ENCODE peak calls at places on chromosomes 6 and 20, in six cellular contexts. One of them, this sample, is unnamed.

GRCh38 chr6:72955666-72956065 is 269.6 kb downstream of the KHDC1L start:
- DNase-seq in CD4-positive, alpha-beta T cell: no peak
- DNase-seq in prostate gland: no peak
- DNase-seq in substantia nigra: no peak
- DNase-seq in left lung: no peak
- DNase-seq in psoas muscle: no peak
- DNase-seq in this sample: no peak

GRCh38 chr6:4466769-4467480 is 309.3 kb upstream of the CDYL start:
- DNase-seq in CD4-positive, alpha-beta T cell: no peak
- DNase-seq in prostate gland: no peak
- DNase-seq in substantia nigra: no peak
- DNase-seq in left lung: no peak
- DNase-seq in psoas muscle: no peak
- DNase-seq in this sample: peak; percentile 39

GRCh38 chr20:47354710-47355488 is 1.6 kb downstream of the ZMYND8 start:
- DNase-seq in CD4-positive, alpha-beta T cell: no peak
- DNase-seq in prostate gland: no peak
- DNase-seq in substantia nigra: no peak
- DNase-seq in left lung: no peak
- DNase-seq in psoas muscle: no peak
- DNase-seq in this sample: no peak

GRCh38 chr6:170152989-170153388 is 137.9 kb downstream of the DLL1 start:
- DNase-seq in CD4-positive, alpha-beta T cell: no peak
- DNase-seq in prostate gland: peak; percentile 79
- DNase-seq in substantia nigra: no peak
- DNase-seq in left lung: peak; percentile 62
- DNase-seq in psoas muscle: peak; percentile 77
- DNase-seq in this sample: peak; percentile 10

GRCh38 chr6:130843575-130844320 is 16.5 kb downstream of the SMLR1 start:
- DNase-seq in CD4-positive, alpha-beta T cell: no peak
- DNase-seq in prostate gland: no peak
- DNase-seq in substantia nigra: no peak
- DNase-seq in left lung: no peak
- DNase-seq in psoas muscle: no peak
- DNase-seq in this sample: no peak

GRCh38 chr6:96470296-96470695 is 51.3 kb upstream of the UFL1 start:
- DNase-seq in CD4-positive, alpha-beta T cell: no peak
- DNase-seq in prostate gland: no peak
- DNase-seq in substantia nigra: no peak
- DNase-seq in left lung: no peak
- DNase-seq in psoas muscle: no peak
- DNase-seq in this sample: no peak

GRCh38 chr20:38723982-38724602 is at the start of gene SLC32A1:
- DNase-seq in CD4-positive, alpha-beta T cell: no peak
- DNase-seq in prostate gland: no peak
- DNase-seq in substantia nigra: no peak
- DNase-seq in left lung: no peak
- DNase-seq in psoas muscle: no peak
- DNase-seq in this sample: no peak

GRCh38 chr6:101728388-101728787 is 334.9 kb downstream of the GRIK2 start:
- DNase-seq in CD4-positive, alpha-beta T cell: no peak
- DNase-seq in prostate gland: no peak
- DNase-seq in substantia nigra: no peak
- DNase-seq in left lung: no peak
- DNase-seq in psoas muscle: no peak
- DNase-seq in this sample: no peak

GRCh38 chr6:25525078-25525477 is 126.9 kb upstream of the SCGN start:
- DNase-seq in CD4-positive, alpha-beta T cell: no peak
- DNase-seq in prostate gland: no peak
- DNase-seq in substantia nigra: no peak
- DNase-seq in left lung: no peak
- DNase-seq in psoas muscle: no peak
- DNase-seq in this sample: no peak

GRCh38 chr20:54148947-54149764 is 24.6 kb downstream of the CYP24A1 start:
- DNase-seq in CD4-positive, alpha-beta T cell: no peak
- DNase-seq in prostate gland: peak; percentile 93
- DNase-seq in substantia nigra: no peak
- DNase-seq in left lung: no peak
- DNase-seq in psoas muscle: no peak
- DNase-seq in this sample: peak; percentile 87

GRCh38 chr20:11686900-11687543 is 230.7 kb upstream of the BTBD3 start:
- DNase-seq in CD4-positive, alpha-beta T cell: no peak
- DNase-seq in prostate gland: no peak
- DNase-seq in substantia nigra: no peak
- DNase-seq in left lung: no peak
- DNase-seq in psoas muscle: peak; percentile 51
- DNase-seq in this sample: no peak

GRCh38 chr6:89079611-89080213 is 839 bp upstream of the PNRC1 start:
- DNase-seq in CD4-positive, alpha-beta T cell: peak; percentile 29
- DNase-seq in prostate gland: peak; percentile 62
- DNase-seq in substantia nigra: no peak
- DNase-seq in left lung: peak; percentile 55
- DNase-seq in psoas muscle: no peak
- DNase-seq in this sample: no peak

GRCh38 chr6:43263314-43264178 is 20.3 kb downstream of the TTBK1 start:
- DNase-seq in CD4-positive, alpha-beta T cell: peak; percentile 69
- DNase-seq in prostate gland: peak; percentile 57
- DNase-seq in substantia nigra: no peak
- DNase-seq in left lung: peak; percentile 76
- DNase-seq in psoas muscle: peak; percentile 75
- DNase-seq in this sample: no peak

GRCh38 chr6:160137130-160137988 is 15.7 kb downstream of the SLC22A1 start:
- DNase-seq in CD4-positive, alpha-beta T cell: no peak
- DNase-seq in prostate gland: peak; percentile 46
- DNase-seq in substantia nigra: no peak
- DNase-seq in left lung: no peak
- DNase-seq in psoas muscle: no peak
- DNase-seq in this sample: no peak

GRCh38 chr6:152309648-152310047 is 327.5 kb downstream of the SYNE1 start:
- DNase-seq in CD4-positive, alpha-beta T cell: peak; percentile 46
- DNase-seq in prostate gland: no peak
- DNase-seq in substantia nigra: no peak
- DNase-seq in left lung: no peak
- DNase-seq in psoas muscle: no peak
- DNase-seq in this sample: no peak

GRCh38 chr6:28757429-28758045 is 166.2 kb downstream of the TRIM27 start:
- DNase-seq in CD4-positive, alpha-beta T cell: no peak
- DNase-seq in prostate gland: no peak
- DNase-seq in substantia nigra: no peak
- DNase-seq in left lung: no peak
- DNase-seq in psoas muscle: no peak
- DNase-seq in this sample: no peak

GRCh38 chr6:110323004-110323657 is 35.0 kb downstream of the METTL24 start:
- DNase-seq in CD4-positive, alpha-beta T cell: no peak
- DNase-seq in prostate gland: no peak
- DNase-seq in substantia nigra: no peak
- DNase-seq in left lung: no peak
- DNase-seq in psoas muscle: no peak
- DNase-seq in this sample: no peak

GRCh38 chr6:2579241-2579761 is 171.4 kb downstream of the MYLK4 start:
- DNase-seq in CD4-positive, alpha-beta T cell: no peak
- DNase-seq in prostate gland: no peak
- DNase-seq in substantia nigra: no peak
- DNase-seq in left lung: peak; percentile 64
- DNase-seq in psoas muscle: no peak
- DNase-seq in this sample: no peak

GRCh38 chr20:47196091-47197081 is 160.1 kb downstream of the ZMYND8 start:
- DNase-seq in CD4-positive, alpha-beta T cell: peak; percentile 69
- DNase-seq in prostate gland: peak; percentile 25
- DNase-seq in substantia nigra: no peak
- DNase-seq in left lung: peak; percentile 73
- DNase-seq in psoas muscle: peak; percentile 77
- DNase-seq in this sample: no peak

GRCh38 chr6:14674867-14675648 is 557.5 kb downstream of the CD83 start:
- DNase-seq in CD4-positive, alpha-beta T cell: no peak
- DNase-seq in prostate gland: no peak
- DNase-seq in substantia nigra: no peak
- DNase-seq in left lung: no peak
- DNase-seq in psoas muscle: no peak
- DNase-seq in this sample: no peak

GRCh38 chr20:6533828-6534388 is 233.6 kb upstream of the BMP2 start:
- DNase-seq in CD4-positive, alpha-beta T cell: no peak
- DNase-seq in prostate gland: no peak
- DNase-seq in substantia nigra: no peak
- DNase-seq in left lung: no peak
- DNase-seq in psoas muscle: no peak
- DNase-seq in this sample: no peak

DNA sequence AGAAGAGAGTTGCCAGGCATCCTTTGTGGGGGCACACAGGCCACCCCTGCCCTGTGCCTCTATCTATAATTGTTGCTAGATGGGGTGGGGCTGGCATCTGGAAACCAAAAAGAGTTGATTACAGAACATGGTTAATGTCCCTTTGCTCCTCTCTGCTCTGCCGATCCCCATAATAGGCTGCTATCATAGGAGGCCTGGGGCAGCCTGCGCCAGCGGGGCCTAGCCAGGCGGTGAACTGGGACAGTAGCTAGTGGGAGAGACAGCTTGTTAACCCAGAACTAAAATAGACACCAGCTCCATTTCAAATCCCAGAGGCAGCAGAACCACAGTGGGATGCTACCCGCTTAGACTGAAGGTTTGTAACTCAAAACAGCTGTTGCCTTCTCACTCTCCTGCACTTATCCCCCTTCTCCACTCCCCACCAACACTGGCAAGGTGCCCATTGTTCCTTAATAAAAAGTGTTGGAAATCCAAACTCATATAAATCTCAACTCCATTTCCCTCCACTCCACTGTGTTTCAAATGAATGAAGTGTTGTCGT is 98.5 kb downstream of the SSR1 start:
- DNase-seq in CD4-positive, alpha-beta T cell: no peak
- DNase-seq in prostate gland: no peak
- DNase-seq in substantia nigra: no peak
- DNase-seq in left lung: no peak
- DNase-seq in psoas muscle: no peak
- DNase-seq in this sample: no peak
- H3K27ac ChIP-seq in CD4-positive, alpha-beta T cell: no peak overlapping the region
- H3K27ac ChIP-seq in prostate gland: no peak overlapping the region
- H3K27ac ChIP-seq in substantia nigra: no peak overlapping the region
- H3K27ac ChIP-seq in left lung: no peak overlapping the region
- H3K27ac ChIP-seq in psoas muscle: peak overlapping the region; percentile 95
- H3K27ac ChIP-seq in this sample: peak overlapping the region; percentile 96

GRCh38 chr6:111620168-111620567 is 14.5 kb upstream of the TRAF3IP2 start:
- DNase-seq in CD4-positive, alpha-beta T cell: no peak
- DNase-seq in prostate gland: no peak
- DNase-seq in substantia nigra: no peak
- DNase-seq in left lung: no peak
- DNase-seq in psoas muscle: peak; percentile 31
- DNase-seq in this sample: no peak
- H3K27ac ChIP-seq in CD4-positive, alpha-beta T cell: no peak overlapping the region
- H3K27ac ChIP-seq in prostate gland: no peak overlapping the region
- H3K27ac ChIP-seq in substantia nigra: no peak overlapping the region
- H3K27ac ChIP-seq in left lung: no peak overlapping the region
- H3K27ac ChIP-seq in psoas muscle: no peak overlapping the region
- H3K27ac ChIP-seq in this sample: no peak overlapping the region

GRCh38 chr6:10407018-10407673 is 7.7 kb downstream of the TFAP2A start:
- DNase-seq in CD4-positive, alpha-beta T cell: no peak
- DNase-seq in prostate gland: no peak
- DNase-seq in substantia nigra: no peak
- DNase-seq in left lung: no peak
- DNase-seq in psoas muscle: no peak
- DNase-seq in this sample: no peak

GRCh38 chr6:10409160-10409765 is 5.6 kb downstream of the TFAP2A start:
- DNase-seq in CD4-positive, alpha-beta T cell: no peak
- DNase-seq in prostate gland: no peak
- DNase-seq in substantia nigra: no peak
- DNase-seq in left lung: no peak
- DNase-seq in psoas muscle: no peak
- DNase-seq in this sample: no peak

GRCh38 chr6:10409766-10410209 is 5.1 kb downstream of the TFAP2A start:
- DNase-seq in CD4-positive, alpha-beta T cell: no peak
- DNase-seq in prostate gland: no peak
- DNase-seq in substantia nigra: no peak
- DNase-seq in left lung: no peak
- DNase-seq in psoas muscle: no peak
- DNase-seq in this sample: no peak

GRCh38 chr6:10406556-10406955 is 8.3 kb downstream of the TFAP2A start:
- DNase-seq in CD4-positive, alpha-beta T cell: no peak
- DNase-seq in prostate gland: no peak
- DNase-seq in substantia nigra: no peak
- DNase-seq in left lung: no peak
- DNase-seq in psoas muscle: no peak
- DNase-seq in this sample: no peak

GRCh38 chr6:10407674-10408054 is 7.2 kb downstream of the TFAP2A start:
- DNase-seq in CD4-positive, alpha-beta T cell: no peak
- DNase-seq in prostate gland: no peak
- DNase-seq in substantia nigra: no peak
- DNase-seq in left lung: no peak
- DNase-seq in psoas muscle: no peak
- DNase-seq in this sample: no peak
- H3K27ac ChIP-seq in CD4-positive, alpha-beta T cell: no peak overlapping the region
- H3K27ac ChIP-seq in prostate gland: peak overlapping the region; percentile 59
- H3K27ac ChIP-seq in substantia nigra: no peak overlapping the region
- H3K27ac ChIP-seq in left lung: no peak overlapping the region
- H3K27ac ChIP-seq in psoas muscle: no peak overlapping the region
- H3K27ac ChIP-seq in this sample: peak overlapping the region; percentile 97

GRCh38 chr20:23361108-23361650 is 803 bp upstream of the GZF1 start:
- DNase-seq in CD4-positive, alpha-beta T cell: no peak
- DNase-seq in prostate gland: no peak
- DNase-seq in substantia nigra: no peak
- DNase-seq in left lung: no peak
- DNase-seq in psoas muscle: no peak
- DNase-seq in this sample: no peak

GRCh38 chr20:23365390-23366165 is 3.6 kb downstream of the GZF1 start:
- DNase-seq in CD4-positive, alpha-beta T cell: no peak
- DNase-seq in prostate gland: no peak
- DNase-seq in substantia nigra: no peak
- DNase-seq in left lung: no peak
- DNase-seq in psoas muscle: no peak
- DNase-seq in this sample: no peak

GRCh38 chr20:23362392-23363256 is 642 bp downstream of the GZF1 start:
- DNase-seq in CD4-positive, alpha-beta T cell: peak; percentile 12
- DNase-seq in prostate gland: peak; percentile 28
- DNase-seq in substantia nigra: no peak
- DNase-seq in left lung: peak; percentile 66
- DNase-seq in psoas muscle: peak; percentile 77
- DNase-seq in this sample: no peak

GRCh38 chr20:23361651-23362391 is at the start of gene GZF1:
- DNase-seq in CD4-positive, alpha-beta T cell: peak; percentile 98
- DNase-seq in prostate gland: peak; percentile 98
- DNase-seq in substantia nigra: peak; percentile 96
- DNase-seq in left lung: peak; percentile 98
- DNase-seq in psoas muscle: peak; percentile 99
- DNase-seq in this sample: peak; percentile 87

DNA sequence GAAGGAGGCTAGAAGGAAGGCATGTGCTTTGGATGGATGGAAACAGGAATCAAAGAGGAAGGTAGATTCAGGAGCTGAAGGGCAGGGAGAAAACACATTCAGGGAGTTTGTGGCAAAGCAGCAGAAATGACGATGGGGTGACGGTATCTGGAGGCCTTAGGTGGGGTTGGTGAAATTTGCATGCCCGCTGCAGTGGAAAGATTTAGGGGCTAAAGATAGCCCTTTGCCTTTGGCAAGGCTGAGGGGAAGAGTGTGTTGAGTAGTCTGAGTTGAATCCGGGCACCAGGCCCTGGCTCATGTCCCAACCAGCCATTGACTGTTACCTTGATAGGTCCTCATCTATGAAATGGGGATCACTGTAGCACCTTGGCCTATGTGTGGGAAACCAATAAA is 1.3 kb downstream of the GZF1 start:
- DNase-seq in CD4-positive, alpha-beta T cell: no peak
- DNase-seq in prostate gland: no peak
- DNase-seq in substantia nigra: no peak
- DNase-seq in left lung: no peak
- DNase-seq in psoas muscle: peak; percentile 67
- DNase-seq in this sample: no peak
- H3K27ac ChIP-seq in CD4-positive, alpha-beta T cell: no peak overlapping the region
- H3K27ac ChIP-seq in prostate gland: no peak overlapping the region
- H3K27ac ChIP-seq in substantia nigra: peak overlapping the region; percentile 97
- H3K27ac ChIP-seq in left lung: peak overlapping the region; percentile 100
- H3K27ac ChIP-seq in psoas muscle: peak overlapping the region; percentile 99
- H3K27ac ChIP-seq in this sample: peak overlapping the region; percentile 91

GRCh38 chr6:9360881-9361280 is 925.5 kb upstream of the SLC35B3 start:
- DNase-seq in CD4-positive, alpha-beta T cell: no peak
- DNase-seq in prostate gland: no peak
- DNase-seq in substantia nigra: no peak
- DNase-seq in left lung: no peak
- DNase-seq in psoas muscle: no peak
- DNase-seq in this sample: no peak
- H3K27ac ChIP-seq in CD4-positive, alpha-beta T cell: no peak overlapping the region
- H3K27ac ChIP-seq in prostate gland: no peak overlapping the region
- H3K27ac ChIP-seq in substantia nigra: no peak overlapping the region
- H3K27ac ChIP-seq in left lung: no peak overlapping the region
- H3K27ac ChIP-seq in psoas muscle: no peak overlapping the region
- H3K27ac ChIP-seq in this sample: no peak overlapping the region